ENCODE peak calls at places on chromosomes 5 and 9, in eight cellular contexts. W, L, D, I, X, F, H and Z are unnamed samples.

GRCh38 chr9:114911167-114911821 is 19.1 kb downstream of the TNFSF8 start:
- DNase-seq in W (peak), D (no peak), X (peak), H (no peak), F (peak), I (no peak), L (no peak), Z (peak)

GRCh38 chr9:35636135-35636876 is 14.4 kb downstream of the SIT1 start:
- DNase-seq in W (no peak), I (no peak), F (no peak), X (no peak), H (no peak), D (no peak), L (no peak), Z (no peak)

GRCh38 chr5:61575581-61575980 is 243.5 kb downstream of the ZSWIM6 start:
- DNase-seq in X (no peak), H (no peak), D (no peak), W (no peak), F (no peak), L (no peak), I (no peak), Z (no peak)

GRCh38 chr5:31122998-31123950 is 70.2 kb upstream of the CDH6 start:
- DNase-seq in L (no peak), F (no peak), X (peak), H (no peak), W (no peak), I (no peak), D (no peak), Z (no peak)

GRCh38 chr5:126055348-126055729 is 367.9 kb upstream of the GRAMD2B start:
- DNase-seq in X (no peak), L (no peak), D (no peak), H (no peak), F (no peak), W (no peak), I (no peak), Z (no peak)

GRCh38 chr9:135220601-135221575 is 133.4 kb downstream of the OLFM1 start:
- DNase-seq in F (no peak), H (no peak), D (peak), W (no peak), I (no peak), X (no peak), L (no peak), Z (no peak)

GRCh38 chr5:171314728-171315385 is 5.8 kb downstream of the TLX3 start:
- DNase-seq in D (peak), I (no peak), L (no peak), F (no peak), X (no peak), H (no peak), W (no peak), Z (no peak)

GRCh38 chr5:59466271-59466670 is 427.3 kb downstream of the PDE4D start:
- DNase-seq in X (no peak), F (no peak), W (no peak), H (no peak), I (no peak), D (no peak), L (no peak), Z (no peak)

GRCh38 chr5:31324832-31325231 is 131.3 kb downstream of the CDH6 start:
- DNase-seq in F (no peak), D (no peak), X (no peak), L (no peak), H (no peak), W (no peak), I (no peak), Z (no peak)

GRCh38 chr5:80114856-80115255 is 79.7 kb downstream of the THBS4 start:
- DNase-seq in F (no peak), I (no peak), X (no peak), D (no peak), L (no peak), W (no peak), H (no peak), Z (no peak)

GRCh38 chr9:127734747-127735529 is at the start of gene TOR2A:
- DNase-seq in L (peak), W (peak), X (peak), D (peak), F (peak), I (peak), H (peak), Z (peak)

GRCh38 chr5:167908596-167908995 is 382.8 kb upstream of the WWC1 start:
- DNase-seq in H (no peak), D (no peak), W (no peak), X (no peak), F (no peak), I (no peak), L (no peak), Z (no peak)

GRCh38 chr5:68435611-68436010 is 220.1 kb downstream of the PIK3R1 start:
- DNase-seq in I (no peak), X (no peak), L (no peak), W (no peak), H (no peak), D (no peak), F (no peak), Z (no peak)

GRCh38 chr9:124771021-124771866 is at the start of gene NR6A1:
- DNase-seq in L (peak), I (peak), F (peak), H (peak), W (peak), D (peak), X (peak), Z (peak)
- TF ChIP-seq CTCF in L (no peak), I (peak), F (no peak), H (no peak), W (peak), D (peak), X (peak), Z (peak)

DNA sequence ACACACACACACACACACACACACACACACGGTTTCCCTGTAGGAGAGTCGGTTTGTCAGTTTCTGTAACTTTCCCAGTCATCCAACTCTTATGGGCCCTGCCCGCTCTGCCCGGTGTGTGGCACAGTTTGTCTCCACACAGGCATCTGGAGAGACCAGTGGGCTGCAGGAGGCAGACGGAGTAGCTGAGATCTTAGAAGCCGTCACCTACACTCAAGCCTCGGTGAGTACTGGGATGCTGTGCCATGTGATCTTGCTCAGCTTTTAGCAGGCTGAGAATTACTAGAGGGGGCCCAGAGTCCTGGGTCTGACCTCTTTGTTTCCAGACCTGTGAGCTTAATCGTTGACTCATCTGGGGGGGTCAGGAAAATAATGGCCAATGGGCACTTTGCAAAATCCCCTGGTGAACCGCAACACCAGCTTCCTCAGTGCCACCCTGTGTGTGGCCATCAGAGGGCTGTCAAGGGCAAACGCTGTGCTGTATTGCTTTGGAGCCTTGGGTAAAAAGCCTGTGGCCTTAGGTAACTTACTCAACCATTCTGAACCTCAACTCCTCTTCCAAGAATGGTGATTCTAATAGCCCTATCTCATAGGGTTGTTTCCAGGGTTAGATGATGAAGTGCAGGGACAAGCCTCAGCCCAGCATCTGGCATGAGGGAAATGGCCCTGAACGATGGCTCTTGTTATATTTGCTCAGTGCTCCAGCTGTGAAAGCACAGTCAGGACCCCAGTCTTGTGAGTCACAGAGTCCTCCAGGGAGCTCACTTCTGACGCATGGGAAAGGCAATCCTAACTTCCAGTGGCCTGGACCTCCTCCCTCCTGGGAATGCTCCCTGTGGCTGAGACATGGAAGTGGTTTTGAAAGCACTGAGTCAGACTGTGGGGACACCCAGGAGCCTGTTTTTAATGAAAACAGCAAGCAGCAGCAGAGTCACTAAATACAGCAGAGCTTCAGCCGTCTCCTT is 45.6 kb downstream of the COL15A1 start:
- DNase-seq in L (peak), X (peak), D (peak), F (peak), H (peak), I (no peak), W (peak), Z (peak)
- TF ChIP-seq CTCF in L (no peak), X (peak), D (no peak), F (peak), H (peak), I (no peak), W (peak), Z (peak)

GRCh38 chr5:79263-79662 is 12.7 kb upstream of the PLEKHG4B start:
- DNase-seq in I (no peak), F (no peak), D (no peak), X (no peak), H (no peak), W (no peak), L (no peak), Z (peak)

GRCh38 chr5:77170-77501 is 14.8 kb upstream of the PLEKHG4B start:
- DNase-seq in F (no peak), X (no peak), L (no peak), D (no peak), I (peak), W (no peak), H (no peak), Z (peak)

GRCh38 chr5:77546-77945 is 14.4 kb upstream of the PLEKHG4B start:
- DNase-seq in D (no peak), X (no peak), H (no peak), L (no peak), I (no peak), W (no peak), F (no peak), Z (peak)

GRCh38 chr5:78805-79149 is 13.2 kb upstream of the PLEKHG4B start:
- DNase-seq in X (no peak), D (no peak), L (no peak), H (no peak), F (no peak), I (no peak), W (no peak), Z (no peak)

GRCh38 chr5:77957-78804 is 13.8 kb upstream of the PLEKHG4B start:
- DNase-seq in X (peak), H (peak), I (peak), L (no peak), F (peak), D (no peak), W (peak), Z (peak)
- TF ChIP-seq CTCF in X (peak), H (peak), I (peak), L (no peak), F (peak), D (peak), W (peak), Z (peak)

GRCh38 chr5:112165399-112165798 is 253.7 kb downstream of the EPB41L4A start:
- DNase-seq in F (no peak), I (no peak), D (no peak), H (no peak), X (no peak), W (no peak), L (no peak), Z (no peak)

GRCh38 chr5:112165897-112166737 is 253.0 kb downstream of the EPB41L4A start:
- DNase-seq in I (no peak), W (no peak), L (no peak), X (no peak), H (no peak), D (no peak), F (no peak), Z (no peak)

GRCh38 chr5:112161392-112161748 is 257.7 kb downstream of the EPB41L4A start:
- DNase-seq in X (no peak), L (no peak), I (no peak), F (no peak), H (no peak), D (no peak), W (no peak), Z (no peak)

GRCh38 chr5:112160652-112161391 is 258.3 kb downstream of the EPB41L4A start:
- DNase-seq in L (peak), D (peak), I (peak), X (peak), F (peak), W (peak), H (peak), Z (peak)

DNA sequence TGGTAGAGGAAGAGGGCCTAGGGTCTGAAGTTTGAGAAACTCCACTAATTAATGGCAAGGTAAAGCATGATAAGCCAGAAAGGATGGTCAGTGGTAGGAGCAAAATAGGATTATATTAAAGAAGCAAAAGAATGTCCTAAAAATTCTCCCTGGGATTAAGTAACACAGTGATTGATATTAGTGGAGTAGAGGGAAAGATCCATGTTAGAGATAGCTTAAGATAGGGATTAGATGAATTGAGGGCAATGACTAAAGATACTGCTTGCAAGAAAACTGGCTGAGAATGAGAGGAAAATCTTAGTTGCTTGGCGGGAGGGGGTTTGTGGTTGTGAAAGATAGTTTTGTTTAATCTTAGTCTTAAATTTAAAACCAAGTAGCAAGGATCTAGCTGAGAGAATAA is 255.6 kb downstream of the EPB41L4A start:
- DNase-seq in F (no peak), X (no peak), L (no peak), I (no peak), D (no peak), H (no peak), W (no peak), Z (no peak)
- TF ChIP-seq CTCF in F (no peak), X (no peak), L (no peak), I (no peak), D (no peak), H (no peak), W (no peak), Z (no peak)

GRCh38 chr5:94692610-94693009 is 74.1 kb downstream of the SLF1 start:
- DNase-seq in I (no peak), W (no peak), D (no peak), L (no peak), X (peak), H (no peak), F (peak), Z (no peak)

GRCh38 chr5:94691947-94692346 is 73.5 kb downstream of the SLF1 start:
- DNase-seq in W (no peak), H (peak), D (no peak), F (peak), X (peak), L (no peak), I (no peak), Z (no peak)

GRCh38 chr5:94693845-94694370 is 75.4 kb downstream of the SLF1 start:
- DNase-seq in D (no peak), X (no peak), H (no peak), W (no peak), L (no peak), I (no peak), F (no peak), Z (no peak)

GRCh38 chr5:94694671-94695070 is 76.2 kb downstream of the SLF1 start:
- DNase-seq in L (no peak), F (no peak), H (no peak), W (no peak), D (no peak), X (no peak), I (no peak), Z (no peak)

GRCh38 chr5:94693043-94693822 is 74.8 kb downstream of the SLF1 start:
- DNase-seq in D (no peak), X (peak), I (no peak), W (peak), H (no peak), F (peak), L (no peak), Z (no peak)
- TF ChIP-seq CTCF in D (peak), X (peak), I (peak), W (peak), H (peak), F (peak), L (no peak), Z (peak)

GRCh38 chr5:141040093-141040762 is 10.9 kb upstream of the PCDHB1 start:
- DNase-seq in H (peak), I (no peak), X (peak), D (peak), W (no peak), L (peak), F (peak), Z (no peak)

GRCh38 chr5:141040763-141041426 is 10.3 kb upstream of the PCDHB1 start:
- DNase-seq in I (peak), L (peak), W (peak), X (peak), D (peak), H (peak), F (peak), Z (peak)

GRCh38 chr5:141039061-141039460 is 12.1 kb upstream of the PCDHB1 start:
- DNase-seq in D (no peak), F (no peak), W (no peak), X (no peak), H (no peak), I (no peak), L (no peak), Z (no peak)

GRCh38 chr5:141039517-141039916 is 11.7 kb upstream of the PCDHB1 start:
- DNase-seq in L (no peak), F (no peak), D (no peak), W (no peak), X (no peak), I (no peak), H (no peak), Z (no peak)

DNA sequence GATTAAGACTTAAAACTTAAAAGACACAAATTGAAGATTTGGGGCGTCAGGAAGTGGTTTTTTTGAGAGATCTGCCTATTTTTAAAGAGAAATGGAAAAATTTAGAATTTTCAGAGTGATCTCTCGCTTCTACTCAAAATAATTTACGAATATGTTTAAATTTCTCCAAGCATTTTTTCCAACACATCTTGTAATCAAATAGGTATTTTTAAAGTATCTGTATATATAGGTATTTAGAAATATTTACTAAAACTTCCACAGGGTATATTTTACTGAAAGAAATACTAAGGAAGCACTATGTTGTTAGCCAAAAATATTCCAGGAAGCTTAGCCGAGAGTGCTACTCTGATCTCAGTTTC is 9.8 kb upstream of the PCDHB1 start:
- DNase-seq in I (no peak), H (no peak), F (no peak), D (no peak), W (no peak), X (no peak), L (no peak), Z (no peak)
- TF ChIP-seq CTCF in I (no peak), H (no peak), F (no peak), D (no peak), W (peak), X (no peak), L (no peak), Z (no peak)

GRCh38 chr9:81083821-81084512 is 605.4 kb downstream of the TLE1 start:
- DNase-seq in D (no peak), L (no peak), X (peak), F (peak), H (peak), I (no peak), W (peak), Z (no peak)

GRCh38 chr9:81080900-81081299 is 608.4 kb downstream of the TLE1 start:
- DNase-seq in I (no peak), F (no peak), D (no peak), H (no peak), W (no peak), L (no peak), X (no peak), Z (no peak)

GRCh38 chr9:81080185-81080584 is 609.2 kb downstream of the TLE1 start:
- DNase-seq in X (no peak), D (no peak), F (no peak), H (no peak), I (no peak), L (no peak), W (no peak), Z (no peak)

GRCh38 chr9:81082251-81082650 is 607.1 kb downstream of the TLE1 start:
- DNase-seq in L (no peak), D (no peak), X (no peak), H (no peak), W (no peak), F (peak), I (no peak), Z (no peak)

GRCh38 chr9:81083062-81083461 is 606.3 kb downstream of the TLE1 start:
- DNase-seq in H (peak), I (no peak), X (no peak), W (no peak), F (peak), L (no peak), D (no peak), Z (no peak)
- TF ChIP-seq CTCF in H (peak), I (no peak), X (no peak), W (no peak), F (peak), L (no peak), D (no peak), Z (peak)